ENCODE peak calls at places on chromosomes 3 and 15, in eight cellular contexts. Y, O, J, G, C, Z, S and X are unnamed samples.

GRCh38 chr3:67644827-67645226 is 9.6 kb downstream of the SUCLG2 start:
- DNase-seq in Y (no peak), O (no peak), C (no peak), Z (no peak), G (no peak), S (no peak), J (no peak), X (no peak)

GRCh38 chr15:78177447-78177873 is 28.3 kb downstream of the IDH3A start:
- DNase-seq in S (no peak), O (no peak), Y (peak), G (peak), J (peak), C (peak), Z (peak), X (no peak)

GRCh38 chr3:122080188-122080587 is 25.0 kb downstream of the CD86 start:
- DNase-seq in Z (no peak), S (no peak), O (no peak), J (no peak), G (no peak), C (no peak), Y (no peak), X (no peak)

GRCh38 chr15:41999290-42000285 is 21.3 kb downstream of the PLA2G4E start:
- DNase-seq in C (no peak), S (no peak), J (no peak), Y (no peak), Z (no peak), O (no peak), G (peak), X (no peak)

GRCh38 chr15:98043160-98044059 is 82.9 kb downstream of the ARRDC4 start:
- DNase-seq in C (no peak), Z (no peak), G (no peak), O (no peak), Y (no peak), J (no peak), S (no peak), X (no peak)

GRCh38 chr3:45962033-45962432 is 18.8 kb downstream of the CXCR6 start:
- DNase-seq in Z (no peak), O (no peak), Y (no peak), G (peak), S (no peak), C (no peak), J (no peak), X (no peak)

GRCh38 chr3:81425198-81425868 is 336.1 kb downstream of the GBE1 start:
- DNase-seq in S (no peak), Y (peak), J (no peak), G (no peak), C (no peak), Z (no peak), O (no peak), X (no peak)

GRCh38 chr3:141338881-141339280 is 29.4 kb upstream of the ZBTB38 start:
- DNase-seq in G (no peak), O (no peak), J (no peak), C (no peak), Y (no peak), Z (no peak), S (no peak), X (no peak)

GRCh38 chr15:74445816-74446763 is 12.3 kb upstream of the SEMA7A start:
- DNase-seq in J (no peak), C (no peak), G (no peak), S (no peak), Z (no peak), O (no peak), Y (no peak), X (no peak)

GRCh38 chr3:125416235-125416634 is 41.1 kb upstream of the ZNF148 start:
- DNase-seq in C (no peak), S (no peak), G (no peak), Y (no peak), O (no peak), Z (no peak), J (no peak), X (no peak)

GRCh38 chr3:87084868-87085267 is 93.9 kb upstream of the VGLL3 start:
- DNase-seq in Z (no peak), S (no peak), C (no peak), G (no peak), J (no peak), Y (no peak), O (no peak), X (no peak)

GRCh38 chr15:70072479-70072878 is 25.2 kb downstream of the TLE3 start:
- DNase-seq in O (no peak), C (no peak), Y (no peak), S (no peak), J (no peak), G (no peak), Z (no peak), X (no peak)

GRCh38 chr3:128616516-128617269 is 33.9 kb downstream of the RPN1 start:
- DNase-seq in O (peak), S (no peak), G (no peak), J (no peak), Z (no peak), C (no peak), Y (no peak), X (no peak)

GRCh38 chr3:71395927-71396695 is 187.4 kb downstream of the FOXP1 start:
- DNase-seq in S (no peak), G (no peak), Z (no peak), Y (no peak), C (no peak), O (peak), J (no peak), X (no peak)

GRCh38 chr15:40325700-40326099 is 2.2 kb downstream of the INAFM2 start:
- DNase-seq in G (no peak), C (no peak), O (no peak), Z (no peak), J (no peak), S (no peak), Y (no peak), X (no peak)

GRCh38 chr3:48137425-48137999 is 50.7 kb downstream of the CDC25A start:
- DNase-seq in C (no peak), Y (no peak), G (no peak), S (no peak), J (no peak), Z (no peak), O (no peak), X (no peak)

GRCh38 chr15:46080018-46080417 is 445.2 kb downstream of the SQOR start:
- DNase-seq in C (no peak), O (no peak), Z (no peak), J (no peak), S (no peak), G (no peak), Y (peak), X (no peak)